ENCODE peak calls at places on chromosomes 12 and 14, in five cellular contexts. O is left ventricle myocardium inferior; N is AG04450; U is CD8-positive, alpha-beta T cell; G is WERI-Rb-1. B is an unnamed sample.

GRCh38 chr14:77033622-77034521 is 5.4 kb upstream of the IRF2BPL start:
- DNase-seq in U (peak), G (peak), N (peak), O (peak), B (peak)

GRCh38 chr12:111692575-111693210 is 6.8 kb downstream of the ACAD10 start:
- DNase-seq in O (no peak), N (no peak), U (no peak), G (peak), B (peak)

GRCh38 chr12:113201187-113202177 is 16.0 kb downstream of the RITA1 start:
- DNase-seq in U (no peak), O (no peak), G (no peak), N (no peak), B (no peak)

GRCh38 chr14:21999400-21999799 is 325.8 kb upstream of the OR4E1 start:
- DNase-seq in O (no peak), N (no peak), G (no peak), U (no peak), B (no peak)

GRCh38 chr14:102000902-102001301 is 36.5 kb downstream of the DYNC1H1 start:
- DNase-seq in N (no peak), G (no peak), U (no peak), O (no peak), B (no peak)

GRCh38 chr12:480831-481230 is 21.1 kb downstream of the B4GALNT3 start:
- DNase-seq in N (no peak), O (no peak), G (no peak), U (peak), B (peak)

GRCh38 chr14:53032838-53033390 is 82.1 kb upstream of the FERMT2 start:
- DNase-seq in U (no peak), N (no peak), G (no peak), O (no peak), B (no peak)

GRCh38 chr12:106226884-106227640 is 20.8 kb downstream of the CKAP4 start:
- DNase-seq in U (peak), G (no peak), O (no peak), N (no peak), B (peak)

GRCh38 chr14:20848955-20849570 is 42.1 kb upstream of the RNASE3 start:
- DNase-seq in O (no peak), N (no peak), G (no peak), U (no peak), B (no peak)

GRCh38 chr12:115037830-115038229 is 353.9 kb upstream of the TBX3 start:
- DNase-seq in O (no peak), N (no peak), U (no peak), G (no peak), B (peak)

GRCh38 chr14:90536092-90536491 is 139.3 kb downstream of the CALM1 start:
- DNase-seq in O (peak), G (peak), U (no peak), N (no peak), B (peak)

GRCh38 chr12:102833687-102834435 is 83.2 kb downstream of the PAH start:
- DNase-seq in U (no peak), O (no peak), N (no peak), G (no peak), B (peak)

GRCh38 chr12:104215638-104216297 is at the start of gene TXNRD1:
- DNase-seq in G (no peak), U (peak), O (peak), N (no peak), B (peak)

GRCh38 chr14:68708343-68708742 is 84.5 kb downstream of the ZFP36L1 start:
- DNase-seq in O (no peak), G (no peak), U (no peak), N (no peak), B (no peak)
- TF ChIP-seq CTCF in O (no peak), G (no peak), U (no peak), N (no peak), B (no peak)

DNA sequence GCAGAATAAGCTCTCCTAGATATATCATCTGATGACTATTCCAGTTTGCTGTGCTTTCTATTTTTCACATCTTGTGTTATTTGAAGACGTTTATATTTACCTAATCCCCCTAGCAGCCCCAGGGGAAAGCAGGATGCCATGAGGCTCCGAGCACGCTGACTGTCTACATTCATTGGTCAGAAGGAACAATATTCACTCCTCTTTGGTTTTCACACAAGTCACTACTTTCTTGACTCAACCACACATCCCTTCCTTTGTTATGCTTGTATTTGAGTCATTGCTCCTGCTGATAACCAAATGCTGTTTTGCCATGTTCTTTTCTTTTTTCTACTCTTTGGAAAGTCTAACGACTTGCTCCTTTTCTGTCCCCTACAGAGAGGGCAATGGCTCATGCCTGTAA is 86.5 kb upstream of the SLC38A2 start:
- DNase-seq in G (no peak), O (no peak), N (peak), U (no peak), B (peak)
- H3K4me3 ChIP-seq in G (no peak), O (no peak), N (no peak), U (peak), B (no peak)

DNA sequence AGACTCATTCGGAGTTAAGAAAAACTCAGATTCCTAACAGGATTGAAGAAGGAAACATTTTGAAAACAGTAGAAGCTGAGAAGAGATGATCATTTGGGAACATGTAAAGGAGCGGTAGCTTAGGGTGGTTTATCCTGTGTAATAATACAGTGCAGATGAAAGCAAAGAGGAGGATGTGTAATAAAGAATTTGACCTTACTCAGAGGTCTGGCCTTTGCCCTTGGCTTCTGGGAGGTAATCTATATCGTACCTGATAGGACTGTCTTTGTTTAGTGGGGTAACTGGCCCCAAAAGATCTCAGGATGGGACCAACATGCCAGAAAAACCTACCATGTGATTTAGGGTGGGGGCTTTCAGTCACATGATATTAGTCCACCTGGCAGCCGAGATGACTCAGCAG is 23.4 kb upstream of the KLHL42 start:
- DNase-seq in O (no peak), U (no peak), N (no peak), G (no peak), B (no peak)
- TF ChIP-seq CTCF in O (no peak), U (no peak), N (no peak), G (no peak), B (no peak)

GRCh38 chr12:75481013-75481705 is 604 bp downstream of the GLIPR1 start:
- DNase-seq in O (no peak), U (no peak), G (no peak), N (no peak), B (peak)
- H3K4me3 ChIP-seq in O (peak), U (peak), G (no peak), N (peak), B (peak)

DNA sequence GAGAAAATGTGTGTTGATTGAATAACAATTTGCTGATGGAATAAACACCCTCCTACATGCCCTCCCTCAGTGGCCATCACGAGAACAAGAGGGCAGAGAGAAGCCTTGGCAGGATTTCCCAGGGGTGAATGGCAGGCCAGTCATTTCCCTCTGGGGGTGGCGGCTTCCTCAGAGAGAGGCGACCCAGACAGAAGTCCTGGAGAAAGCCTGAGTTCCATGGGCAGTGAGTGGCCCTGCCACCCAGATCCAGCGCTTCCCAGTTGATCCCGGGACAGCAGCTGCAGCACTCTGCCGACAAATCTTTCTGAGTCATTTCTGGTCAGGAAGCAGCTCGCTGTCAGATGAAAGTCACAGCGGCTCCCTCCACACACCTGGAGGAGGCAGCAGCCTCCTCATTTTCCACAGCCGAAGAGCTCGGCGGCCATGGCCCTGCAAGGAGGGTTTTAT is 123.0 kb downstream of the SCARB1 start:
- DNase-seq in G (peak), O (no peak), N (no peak), U (no peak), B (peak)
- TF ChIP-seq CTCF in G (peak), O (no peak), N (no peak), U (no peak), B (no peak)

GRCh38 chr12:50056629-50056976 is 793 bp upstream of the ASIC1 start:
- DNase-seq in U (no peak), G (no peak), N (no peak), O (no peak), B (no peak)
- H3K4me3 ChIP-seq in U (peak), G (peak), N (peak), O (peak), B (no peak)

DNA sequence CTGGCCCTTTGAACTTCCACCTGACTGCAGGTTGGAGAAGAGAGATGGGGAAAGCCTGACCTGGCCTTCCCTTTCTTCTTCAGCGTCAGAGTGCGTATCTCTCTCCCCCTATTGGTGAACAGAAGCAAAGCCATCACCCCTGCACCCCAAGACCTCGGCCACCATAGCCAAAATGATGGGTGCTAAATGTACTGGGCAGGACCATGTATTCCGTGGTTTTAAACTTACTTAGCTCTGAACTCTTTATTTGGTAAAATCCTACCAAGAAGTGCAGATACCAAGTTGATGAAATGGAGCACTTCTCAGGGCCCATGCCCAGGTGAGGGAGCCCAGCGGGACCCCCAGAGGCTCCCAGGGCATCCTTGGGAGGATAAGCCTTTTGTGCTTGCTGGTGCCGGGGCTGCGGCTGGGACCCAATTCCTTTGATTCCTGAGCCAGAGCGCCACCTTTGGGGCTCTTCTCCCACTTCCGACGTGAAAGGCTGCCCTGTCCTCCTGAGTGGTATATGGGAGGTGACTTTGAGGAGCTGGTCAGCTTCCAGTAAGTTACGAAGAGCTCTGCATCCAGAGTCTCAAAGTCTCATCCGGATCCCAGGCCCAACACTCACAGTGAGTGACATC is 9.4 kb downstream of the CCND2 start:
- DNase-seq in G (no peak), O (no peak), N (no peak), U (no peak), B (no peak)
- TF ChIP-seq CTCF in G (peak), O (no peak), N (no peak), U (no peak), B (no peak)

DNA sequence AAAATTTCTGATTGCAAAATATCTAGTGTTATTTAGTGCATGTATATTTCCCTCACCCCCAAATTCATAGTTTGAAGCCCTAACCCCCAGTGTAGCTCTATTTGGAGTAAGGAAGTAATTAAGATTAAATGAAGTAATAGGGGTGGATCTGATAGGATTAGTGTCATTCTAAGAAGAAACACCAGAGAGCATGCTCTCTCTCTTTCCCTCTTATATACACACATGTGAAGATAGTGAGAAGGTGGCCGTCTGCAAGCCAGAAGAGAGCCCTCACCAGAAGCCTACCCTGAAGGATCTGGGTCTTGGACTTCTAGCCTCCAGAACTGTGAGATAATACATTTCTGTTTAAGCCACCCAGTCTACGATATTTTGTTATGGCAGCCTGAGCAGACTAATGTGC is 120.3 kb downstream of the TMEM30B start:
- DNase-seq in G (no peak), U (no peak), O (no peak), N (no peak), B (no peak)
- H3K4me3 ChIP-seq in G (no peak), U (no peak), O (no peak), N (no peak), B (no peak)

GRCh38 chr12:62632521-62632920 is 165.9 kb downstream of the MON2 start:
- DNase-seq in G (peak), O (peak), U (no peak), N (no peak), B (peak)

GRCh38 chr12:62629971-62630739 is 163.5 kb downstream of the MON2 start:
- DNase-seq in N (no peak), U (no peak), O (no peak), G (no peak), B (no peak)

GRCh38 chr12:62635630-62636029 is 169.0 kb downstream of the MON2 start:
- DNase-seq in U (no peak), N (no peak), O (no peak), G (no peak), B (no peak)

GRCh38 chr12:62629413-62629812 is 162.8 kb downstream of the MON2 start:
- DNase-seq in N (no peak), G (no peak), O (no peak), U (no peak), B (no peak)

DNA sequence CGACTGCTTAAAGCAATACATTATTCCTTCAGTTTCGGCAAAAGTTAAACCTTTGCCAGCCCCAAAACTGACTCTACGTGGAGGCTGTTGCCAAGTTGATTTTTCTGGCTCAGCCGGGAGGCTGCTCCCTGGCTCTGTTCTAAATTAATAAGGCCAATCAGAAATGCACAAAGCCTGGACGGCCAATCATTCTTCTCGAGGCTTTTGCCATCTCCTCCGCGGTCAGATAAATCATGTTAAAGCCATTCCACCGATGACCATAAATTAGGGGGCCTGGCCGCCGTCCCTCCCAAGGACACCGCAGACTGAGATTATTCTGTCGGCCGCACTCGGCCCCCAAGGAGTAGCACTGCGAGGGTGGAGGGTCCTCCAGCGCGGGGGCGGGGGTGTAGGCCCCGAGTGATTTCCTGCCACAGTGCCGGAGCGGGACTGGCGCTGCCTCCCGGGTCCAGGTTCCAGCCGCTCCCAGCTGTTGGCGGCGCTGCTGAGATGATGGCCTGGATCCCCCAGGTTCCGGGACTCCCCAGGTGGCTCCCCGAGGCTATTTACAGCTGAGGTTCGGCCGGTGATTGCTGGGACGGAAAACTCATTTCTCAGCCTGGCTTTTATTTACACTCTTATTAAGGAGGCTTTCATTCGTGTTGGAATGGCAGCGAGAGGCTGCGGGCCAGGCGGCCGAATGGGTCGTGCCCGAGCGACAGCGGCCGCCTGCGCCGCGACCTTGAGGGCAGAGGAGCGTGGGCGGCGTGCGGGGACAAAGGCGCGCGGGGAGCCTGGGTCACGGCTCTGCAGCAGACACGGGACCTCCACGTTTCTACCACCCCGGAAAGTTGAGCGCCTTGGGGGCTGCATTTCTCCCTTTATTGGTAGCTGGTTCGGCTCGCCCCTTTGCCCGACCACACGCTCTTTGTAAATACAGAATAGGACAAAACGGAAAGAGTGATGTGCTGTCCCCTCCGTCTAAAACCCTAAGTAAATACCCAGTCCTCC is 165.2 kb downstream of the MON2 start:
- DNase-seq in U (no peak), G (peak), N (peak), O (peak), B (peak)
- TF ChIP-seq CTCF in U (no peak), G (peak), N (peak), O (peak), B (peak)

GRCh38 chr14:69614592-69614991 is 3.2 kb downstream of the SUSD6 start:
- DNase-seq in U (no peak), O (peak), N (no peak), G (no peak), B (no peak)
- H3K4me3 ChIP-seq in U (peak), O (peak), N (no peak), G (no peak), B (peak)